ENCODE peak calls at places on chromosomes 5 and 9, in five cellular contexts. G is GM12878, E is breast epithelium, V is stomach, U is transverse colon. W is an unnamed sample. For H3K27me3, the result is how much of the 10 kb centered on the place peaks cover.

GRCh38 chr5:124402144-124402581 is 344.3 kb downstream of the ZNF608 start:
- DNase-seq in E (no peak), V (peak), U (peak), G (no peak), W (no peak)

GRCh38 chr5:95392593-95393182 is 1.5 kb downstream of the FAM81B start:
- DNase-seq in U (no peak), E (no peak), V (no peak), G (no peak), W (no peak)

GRCh38 chr5:168603776-168604175 is 24.6 kb upstream of the PANK3 start:
- DNase-seq in G (no peak), U (no peak), E (no peak), V (no peak), W (no peak)

GRCh38 chr5:75716715-75717081 is 539 bp downstream of the POC5 start:
- DNase-seq in V (no peak), U (no peak), E (no peak), G (no peak), W (no peak)

GRCh38 chr5:130398825-130399224 is 494.6 kb downstream of the CHSY3 start:
- DNase-seq in U (no peak), E (no peak), V (no peak), G (no peak), W (no peak)

GRCh38 chr5:121325930-121326329 is 525.8 kb upstream of the FTMT start:
- DNase-seq in E (no peak), G (no peak), U (no peak), V (no peak), W (no peak)

GRCh38 chr9:117546894-117547293 is 132.0 kb upstream of the ASTN2 start:
- DNase-seq in V (peak), E (no peak), G (no peak), U (peak), W (no peak)

GRCh38 chr5:81922790-81923398 is 48.9 kb upstream of the ATG10 start:
- DNase-seq in G (peak), U (no peak), E (no peak), V (no peak), W (no peak)

GRCh38 chr5:4142842-4143241 is 547.2 kb downstream of the IRX1 start:
- DNase-seq in U (no peak), E (no peak), V (no peak), G (no peak), W (no peak)

GRCh38 chr5:120073722-120074121 is 390.4 kb upstream of the PRR16 start:
- DNase-seq in V (no peak), E (no peak), G (no peak), U (no peak), W (no peak)

GRCh38 chr9:118959366-118959765 is 409.9 kb downstream of the BRINP1 start:
- DNase-seq in E (no peak), U (no peak), G (no peak), V (no peak), W (no peak)

GRCh38 chr5:74725331-74725730 is 40.3 kb downstream of the HEXB start:
- DNase-seq in G (no peak), E (no peak), U (no peak), V (no peak), W (no peak)

GRCh38 chr5:160675988-160676387 is 176.0 kb downstream of the ATP10B start:
- DNase-seq in V (no peak), E (no peak), U (no peak), G (no peak), W (no peak)

GRCh38 chr5:157718529-157718928 is 12.7 kb upstream of the THG1L start:
- DNase-seq in E (no peak), U (no peak), V (no peak), G (peak), W (no peak)

GRCh38 chr5:34656700-34657549 is 797 bp downstream of the RAI14 start:
- DNase-seq in E (peak), V (peak), U (peak), G (no peak), W (peak)

GRCh38 chr5:16673241-16673998 is 56.6 kb upstream of the RETREG1 start:
- DNase-seq in U (peak), V (no peak), G (no peak), E (no peak), W (peak)

GRCh38 chr5:22431840-22432239 is 421.3 kb downstream of the CDH12 start:
- DNase-seq in V (no peak), G (no peak), U (no peak), E (no peak), W (no peak)

GRCh38 chr9:93266521-93267001 is 82.6 kb downstream of the WNK2 start:
- DNase-seq in U (no peak), V (no peak), G (no peak), E (no peak), W (no peak)

GRCh38 chr5:68683632-68684035 is 410.2 kb upstream of the SLC30A5 start:
- DNase-seq in E (no peak), U (no peak), G (no peak), V (no peak), W (no peak)

GRCh38 chr9:1959347-1959746 is 55.8 kb upstream of the SMARCA2 start:
- DNase-seq in U (no peak), V (no peak), G (no peak), E (no peak), W (no peak)

GRCh38 chr5:7392401-7393024 is 3.4 kb upstream of the ADCY2 start:
- DNase-seq in E (no peak), U (no peak), V (no peak), G (no peak), W (peak)

GRCh38 chr5:112690605-112691340 is 46.9 kb upstream of the APC start:
- DNase-seq in V (no peak), G (no peak), E (no peak), U (no peak), W (no peak)

GRCh38 chr5:153752890-153753289 is 262.4 kb downstream of the GRIA1 start:
- DNase-seq in E (no peak), V (no peak), G (no peak), U (no peak), W (no peak)

GRCh38 chr5:173941758-173942401 is 47.1 kb upstream of the C5orf47 start:
- DNase-seq in G (no peak), V (no peak), U (no peak), E (no peak), W (no peak)

GRCh38 chr9:28915256-28915930 is 1342.1 kb upstream of the C9orf72 start:
- DNase-seq in U (peak), E (no peak), V (peak), G (no peak), W (no peak)

GRCh38 chr5:144028644-144029043 is 141.8 kb downstream of the YIPF5 start:
- DNase-seq in G (no peak), U (no peak), E (no peak), V (no peak), W (no peak)

GRCh38 chr5:72417333-72418062 is 89.7 kb downstream of the ZNF366 start:
- DNase-seq in U (no peak), G (no peak), V (no peak), E (no peak), W (no peak)

GRCh38 chr5:39091940-39092580 is 17.9 kb upstream of the RICTOR start:
- DNase-seq in G (no peak), V (no peak), U (no peak), E (no peak), W (no peak)
- H3K27me3 ChIP-seq in G (under half), V (under half), U (under half), E (under half), W (under half)

GRCh38 chr9:33437898-33438297 is 9.5 kb downstream of the AQP3 start:
- DNase-seq in G (no peak), U (no peak), V (no peak), E (no peak), W (no peak)
- TF ChIP-seq POLR2A in G (no peak), U (no peak), V (no peak), E (no peak), W (no peak)

GRCh38 chr9:130942679-130943078 is 3.6 kb upstream of the FIBCD1 start:
- DNase-seq in E (no peak), U (no peak), G (no peak), V (no peak), W (no peak)

GRCh38 chr9:130942084-130942483 is 3.0 kb upstream of the FIBCD1 start:
- DNase-seq in U (no peak), E (no peak), V (no peak), G (no peak), W (no peak)

GRCh38 chr9:130944510-130945058 is 5.5 kb upstream of the FIBCD1 start:
- DNase-seq in U (no peak), G (no peak), V (no peak), E (no peak), W (no peak)

GRCh38 chr9:130943780-130944179 is 4.7 kb upstream of the FIBCD1 start:
- DNase-seq in G (no peak), E (no peak), V (no peak), U (no peak), W (no peak)

GRCh38 chr9:130943226-130943625 is 4.2 kb upstream of the FIBCD1 start:
- DNase-seq in V (no peak), U (no peak), G (no peak), E (no peak), W (no peak)
- H3K27me3 ChIP-seq in V (under half), U (under half), G (under half), E (half or more), W (under half)

GRCh38 chr5:175547810-175548209 is 69.5 kb downstream of the SFXN1 start:
- DNase-seq in E (no peak), V (no peak), G (no peak), U (no peak), W (no peak)

GRCh38 chr5:175544108-175544511 is 65.8 kb downstream of the SFXN1 start:
- DNase-seq in U (no peak), G (no peak), E (no peak), V (no peak), W (no peak)

GRCh38 chr5:175550055-175550660 is 71.8 kb downstream of the SFXN1 start:
- DNase-seq in U (no peak), E (no peak), G (no peak), V (no peak), W (no peak)

GRCh38 chr5:175548899-175549311 is 70.5 kb downstream of the SFXN1 start:
- DNase-seq in U (no peak), E (no peak), V (no peak), G (no peak), W (no peak)
- TF ChIP-seq POLR2A in U (no peak), E (no peak), V (no peak), G (no peak), W (no peak)

DNA sequence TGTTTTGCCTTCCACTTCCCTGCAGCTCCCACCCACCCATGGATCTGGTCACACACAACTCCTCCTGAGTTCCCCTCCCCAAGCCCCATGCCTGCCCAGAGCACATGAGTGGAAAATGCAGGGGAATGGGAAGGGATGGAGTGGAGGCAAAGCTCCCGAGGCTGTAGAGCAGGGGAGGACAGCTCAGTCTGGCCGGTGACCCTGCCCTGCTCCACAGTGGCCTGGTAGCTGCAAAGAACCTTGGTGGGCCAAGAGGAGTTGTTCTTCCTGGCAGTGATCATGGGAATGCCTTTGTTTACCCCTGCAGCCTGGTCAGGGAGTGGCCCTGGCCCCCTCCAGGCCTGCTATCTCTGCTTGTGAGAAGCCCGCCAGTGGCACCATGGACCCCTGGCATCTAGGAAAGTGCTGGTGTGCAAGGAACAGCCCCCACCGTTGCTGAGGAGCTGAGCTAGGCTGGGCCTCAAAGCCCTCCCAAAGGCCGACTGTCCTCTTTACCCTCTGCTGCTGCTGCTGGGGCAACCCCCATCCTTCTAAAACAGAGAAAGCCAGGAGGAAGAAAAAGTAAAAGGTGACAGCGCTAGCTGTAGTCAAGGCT is 60.4 kb downstream of the PSD2 start:
- DNase-seq in E (no peak), G (no peak), V (no peak), U (no peak), W (no peak)
- H3K27me3 ChIP-seq in E (under half), G (under half), V (under half), U (under half), W (under half)

GRCh38 chr5:149733129-149733900 is 3.2 kb downstream of the PPARGC1B start:
- DNase-seq in G (no peak), V (no peak), E (no peak), U (no peak), W (no peak)
- TF ChIP-seq POLR2A in G (peak), V (no peak), E (no peak), U (no peak), W (no peak)

GRCh38 chr5:1011741-1012315 is 3.2 kb downstream of the NKD2 start:
- DNase-seq in U (no peak), G (no peak), V (no peak), E (no peak), W (no peak)
- H3K27me3 ChIP-seq in U (under half), G (under half), V (under half), E (under half), W (under half)

GRCh38 chr5:175670358-175670757 is 12.5 kb downstream of the HRH2 start:
- DNase-seq in G (no peak), V (no peak), U (no peak), E (no peak), W (no peak)

GRCh38 chr5:175668006-175668405 is 10.1 kb downstream of the HRH2 start:
- DNase-seq in E (no peak), G (no peak), V (no peak), U (no peak), W (no peak)

GRCh38 chr5:175663191-175664184 is 5.6 kb downstream of the HRH2 start:
- DNase-seq in G (no peak), U (no peak), E (no peak), V (peak), W (no peak)

GRCh38 chr5:175659546-175660248 is 1.8 kb downstream of the HRH2 start:
- DNase-seq in G (no peak), U (no peak), E (no peak), V (no peak), W (no peak)

DNA sequence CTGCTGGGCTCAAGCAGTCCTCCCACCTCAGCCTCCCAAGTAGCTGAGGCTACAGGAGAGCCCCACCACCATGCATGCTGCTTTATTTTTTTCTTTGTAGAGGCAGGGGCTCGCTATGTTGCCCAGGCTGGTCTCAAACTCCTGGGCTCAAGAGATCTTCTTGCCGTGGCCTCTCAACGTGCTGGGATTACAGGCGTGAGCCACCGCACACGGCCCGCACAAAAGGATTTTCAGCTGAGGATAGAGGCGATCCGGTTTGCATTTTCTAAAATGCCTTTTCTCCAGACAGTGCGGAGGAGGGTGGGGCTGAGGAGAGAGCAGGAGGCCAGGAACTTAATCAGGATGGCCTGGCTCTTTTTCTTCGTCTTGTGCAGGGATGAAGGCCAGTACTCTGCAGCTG is 6.9 kb downstream of the HRH2 start:
- DNase-seq in V (no peak), U (no peak), E (no peak), G (no peak), W (no peak)
- TF ChIP-seq POLR2A in V (no peak), U (no peak), E (no peak), G (no peak), W (no peak)

DNA sequence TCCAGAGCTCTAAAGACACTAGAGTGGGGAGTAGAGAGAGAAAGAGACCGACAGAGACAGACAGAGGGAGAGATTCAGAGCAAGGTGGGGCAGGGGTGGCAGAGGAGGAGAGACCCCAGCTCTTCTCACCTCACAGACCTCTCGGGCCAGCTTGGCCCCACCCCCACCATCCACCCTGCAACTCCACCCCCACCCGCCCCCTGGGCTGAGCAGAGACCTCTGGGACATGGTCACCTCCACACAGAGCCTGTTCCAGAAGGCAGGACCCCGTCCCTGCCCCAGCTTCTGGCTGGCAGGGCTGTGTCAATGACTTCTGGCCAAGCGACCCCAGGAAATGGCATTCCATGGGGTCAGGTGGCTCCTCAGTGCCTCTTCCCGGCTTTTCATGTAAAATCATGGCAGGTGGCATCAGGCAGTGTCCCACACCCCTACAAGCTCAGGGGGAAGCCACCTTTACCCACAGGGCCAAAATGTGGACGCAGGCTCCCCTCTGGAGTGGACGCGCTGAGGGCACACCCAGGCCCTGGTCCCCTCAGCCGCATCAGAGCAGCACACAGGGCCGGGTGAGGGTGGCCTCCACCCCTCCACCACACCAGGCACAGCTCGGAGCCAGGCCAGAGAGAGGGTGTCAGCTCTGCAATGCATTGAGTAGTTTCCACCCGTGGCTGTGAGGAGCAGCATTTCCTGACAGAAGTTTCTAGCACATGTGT is 131.2 kb upstream of the LPCAT1 start:
- DNase-seq in G (no peak), E (no peak), U (no peak), V (no peak), W (no peak)
- H3K27me3 ChIP-seq in G (under half), E (under half), U (half or more), V (under half), W (under half)

W was measured in testis.